ENCODE peak calls at places on chromosomes 2 and 18, in four cellular contexts. Z, F, Q and G are unnamed samples.

GRCh38 chr2:173590278-173590811 is 235.7 kb downstream of the CDCA7 start:
- DNase-seq in Z (no peak), F (peak), Q (peak), G (peak)

GRCh38 chr18:3623769-3624545 is 174.0 kb downstream of the TGIF1 start:
- DNase-seq in Z (peak), F (peak), Q (peak), G (peak)

GRCh38 chr2:199230091-199230490 is 227.6 kb downstream of the SATB2 start:
- DNase-seq in Z (no peak), F (no peak), Q (no peak), G (no peak)

GRCh38 chr2:171811229-171811628 is 82.8 kb downstream of the SLC25A12 start:
- DNase-seq in Z (no peak), F (no peak), Q (no peak), G (peak)

GRCh38 chr2:180101846-180102245 is 94.7 kb upstream of the CWC22 start:
- DNase-seq in Z (no peak), F (no peak), Q (no peak), G (no peak)

GRCh38 chr2:137155351-137156104 is 390.2 kb downstream of the THSD7B start:
- DNase-seq in Z (no peak), F (no peak), Q (peak), G (no peak)

GRCh38 chr2:192585418-192585817 is 390.7 kb upstream of the TMEFF2 start:
- DNase-seq in Z (no peak), F (no peak), Q (no peak), G (no peak)

GRCh38 chr2:43265006-43265770 is 38.8 kb upstream of the ZFP36L2 start:
- DNase-seq in Z (no peak), F (no peak), Q (peak), G (no peak)

GRCh38 chr2:182248362-182248761 is 178.5 kb downstream of the PDE1A start:
- DNase-seq in Z (no peak), F (no peak), Q (no peak), G (no peak)

GRCh38 chr2:164479460-164479859 is 141.8 kb downstream of the GRB14 start:
- DNase-seq in Z (peak), F (no peak), Q (peak), G (peak)

GRCh38 chr2:2597712-2598111 is 266.6 kb upstream of the MYT1L start:
- DNase-seq in Z (no peak), F (no peak), Q (no peak), G (no peak)

GRCh38 chr18:11104307-11104706 is 45.1 kb downstream of the PIEZO2 start:
- DNase-seq in Z (no peak), F (no peak), Q (no peak), G (no peak)

GRCh38 chr2:158113896-158114295 is 12.2 kb downstream of the UPP2 start:
- DNase-seq in Z (no peak), F (no peak), Q (no peak), G (no peak)

GRCh38 chr2:205408690-205409089 is 273.6 kb upstream of the NRP2 start:
- DNase-seq in Z (no peak), F (peak), Q (no peak), G (no peak)

GRCh38 chr2:18585526-18585925 is 3.8 kb downstream of the NT5C1B start:
- DNase-seq in Z (no peak), F (no peak), Q (no peak), G (no peak)

GRCh38 chr2:151367571-151367970 is 10.2 kb downstream of the TNFAIP6 start:
- DNase-seq in Z (no peak), F (peak), Q (no peak), G (no peak)

GRCh38 chr2:186991766-186992417 is 142.9 kb upstream of the ZSWIM2 start:
- DNase-seq in Z (no peak), F (no peak), Q (no peak), G (no peak)

GRCh38 chr2:190533175-190533967 is 1.2 kb downstream of the NEMP2 start:
- DNase-seq in Z (no peak), F (no peak), Q (no peak), G (no peak)

GRCh38 chr2:176081451-176081992 is 2.2 kb downstream of the EVX2 start:
- DNase-seq in Z (no peak), F (no peak), Q (no peak), G (no peak)

GRCh38 chr2:174600349-174600748 is 2.7 kb upstream of the WIPF1 start:
- DNase-seq in Z (no peak), F (no peak), Q (no peak), G (no peak)

GRCh38 chr2:68594041-68594440 is 49.3 kb upstream of the PROKR1 start:
- DNase-seq in Z (no peak), F (no peak), Q (no peak), G (no peak)

GRCh38 chr2:127308586-127309138 is 14.7 kb upstream of the ERCC3 start:
- DNase-seq in Z (no peak), F (no peak), Q (no peak), G (no peak)

GRCh38 chr2:240670402-240670801 is 12.3 kb downstream of the AQP12B start:
- DNase-seq in Z (no peak), F (no peak), Q (no peak), G (no peak)

GRCh38 chr18:5456577-5457466 is 87.0 kb downstream of the EPB41L3 start:
- DNase-seq in Z (no peak), F (no peak), Q (peak), G (peak)
- H3K4me3 ChIP-seq in Z (no peak), F (no peak), Q (peak), G (no peak)

GRCh38 chr18:50297621-50298442 is 10.3 kb upstream of the CXXC1 start:
- DNase-seq in Z (no peak), F (no peak), Q (no peak), G (peak)

GRCh38 chr18:50299626-50300388 is 12.3 kb upstream of the CXXC1 start:
- DNase-seq in Z (no peak), F (no peak), Q (no peak), G (no peak)

GRCh38 chr18:50293039-50293438 is 5.5 kb upstream of the CXXC1 start:
- DNase-seq in Z (no peak), F (no peak), Q (no peak), G (no peak)

GRCh38 chr18:50301074-50301473 is 13.6 kb upstream of the CXXC1 start:
- DNase-seq in Z (no peak), F (no peak), Q (no peak), G (no peak)

GRCh38 chr18:50298443-50299284 is 11.2 kb upstream of the CXXC1 start:
- DNase-seq in Z (no peak), F (no peak), Q (no peak), G (no peak)
- H3K4me3 ChIP-seq in Z (no peak), F (no peak), Q (peak), G (no peak)

GRCh38 chr2:218406949-218407703 is 7.5 kb downstream of the CTDSP1 start:
- DNase-seq in Z (no peak), F (no peak), Q (no peak), G (peak)

GRCh38 chr2:218406209-218406948 is 6.7 kb downstream of the CTDSP1 start:
- DNase-seq in Z (peak), F (no peak), Q (peak), G (peak)

GRCh38 chr2:218403810-218404209 is 4.1 kb downstream of the CTDSP1 start:
- DNase-seq in Z (no peak), F (no peak), Q (no peak), G (no peak)

GRCh38 chr2:218404351-218405145 is 4.9 kb downstream of the CTDSP1 start:
- DNase-seq in Z (no peak), F (no peak), Q (no peak), G (no peak)

GRCh38 chr2:218405365-218406208 is 5.9 kb downstream of the CTDSP1 start:
- DNase-seq in Z (no peak), F (no peak), Q (no peak), G (no peak)
- H3K4me3 ChIP-seq in Z (peak), F (peak), Q (peak), G (peak)

GRCh38 chr2:62663920-62664319 is 41.6 kb upstream of the EHBP1 start:
- DNase-seq in Z (no peak), F (no peak), Q (no peak), G (no peak)

GRCh38 chr2:62662131-62662530 is 43.4 kb upstream of the EHBP1 start:
- DNase-seq in Z (no peak), F (no peak), Q (no peak), G (no peak)

GRCh38 chr2:62665446-62665845 is 40.1 kb upstream of the EHBP1 start:
- DNase-seq in Z (no peak), F (no peak), Q (no peak), G (no peak)

GRCh38 chr2:62662548-62662947 is 43.0 kb upstream of the EHBP1 start:
- DNase-seq in Z (no peak), F (no peak), Q (no peak), G (no peak)

GRCh38 chr2:62663443-62663842 is 42.1 kb upstream of the EHBP1 start:
- DNase-seq in Z (no peak), F (peak), Q (peak), G (no peak)
- H3K4me3 ChIP-seq in Z (no peak), F (no peak), Q (no peak), G (no peak)

GRCh38 chr18:75456277-75456676 is 28.8 kb upstream of the SMIM21 start:
- DNase-seq in Z (no peak), F (no peak), Q (no peak), G (no peak)
- H3K4me3 ChIP-seq in Z (no peak), F (peak), Q (no peak), G (no peak)

DNA sequence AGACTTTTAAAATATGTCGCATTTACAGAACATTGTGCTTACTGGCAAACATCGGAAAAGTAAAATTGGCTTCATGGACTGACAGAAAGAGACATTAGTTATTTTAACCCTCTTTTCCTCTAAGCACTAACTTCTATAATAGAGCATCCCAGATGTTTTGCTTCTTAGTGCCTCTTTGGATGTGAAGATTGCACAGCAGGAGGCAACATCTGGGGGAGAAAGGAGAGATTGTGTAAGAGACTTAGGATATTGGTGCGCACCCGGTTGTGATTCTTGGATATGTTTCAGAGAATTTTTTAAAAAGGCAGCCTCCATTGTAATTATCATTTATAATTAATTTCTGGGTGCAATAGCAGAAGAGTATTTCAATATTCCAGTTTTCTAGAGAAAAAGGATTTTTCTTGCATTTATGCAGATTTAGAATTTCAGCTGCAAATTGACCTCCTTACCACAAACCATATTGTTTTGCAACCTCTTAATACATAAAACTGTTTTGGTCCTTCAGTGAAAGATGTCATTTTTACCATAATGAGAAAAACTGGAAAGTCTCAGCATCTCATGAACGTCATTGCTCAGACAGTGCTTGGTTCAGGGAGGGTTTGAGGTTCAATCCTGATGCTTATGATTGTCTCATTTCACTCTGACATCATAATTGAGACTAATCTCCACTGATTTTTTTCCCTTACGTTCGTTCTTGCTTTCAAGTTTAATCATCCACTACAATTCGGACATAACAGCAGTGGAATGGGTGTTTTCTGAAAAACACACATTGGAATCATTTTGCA is 404.3 kb downstream of the ZNF521 start:
- DNase-seq in Z (no peak), F (no peak), Q (no peak), G (no peak)
- H3K4me3 ChIP-seq in Z (no peak), F (no peak), Q (no peak), G (no peak)

GRCh38 chr2:134245340-134245984 is 8.4 kb upstream of the MGAT5 start:
- DNase-seq in Z (peak), F (no peak), Q (no peak), G (peak)
- H3K4me3 ChIP-seq in Z (no peak), F (no peak), Q (no peak), G (no peak)